ENCODE peak calls at places on chromosomes 13 and 19, in four cellular contexts. W, R, Y and M are unnamed samples. For H3K36me3, the result is how much of the 10 kb centered on the place peaks cover.

GRCh38 chr19:42254083-42254849 is 662 bp downstream of the ERF start:
- DNase-seq in W (peak), R (peak), Y (peak), M (no peak)

GRCh38 chr13:103515410-103515809 is 449.2 kb upstream of the SLC10A2 start:
- DNase-seq in W (no peak), R (no peak), Y (no peak), M (no peak)

GRCh38 chr13:33080962-33081655 is 64.9 kb downstream of the KL start:
- DNase-seq in W (peak), R (no peak), Y (no peak), M (no peak)

GRCh38 chr19:46493236-46494114 is 2.2 kb downstream of the PNMA8B start:
- DNase-seq in W (peak), R (peak), Y (no peak), M (no peak)

GRCh38 chr13:84137292-84137691 is 255.0 kb upstream of the SLITRK1 start:
- DNase-seq in W (no peak), R (no peak), Y (no peak), M (no peak)

GRCh38 chr13:49517461-49517860 is 21.7 kb downstream of the PHF11 start:
- DNase-seq in W (no peak), R (peak), Y (no peak), M (no peak)

GRCh38 chr19:50537769-50538230 is 24.1 kb upstream of the ASPDH start:
- DNase-seq in W (peak), R (peak), Y (peak), M (peak)

GRCh38 chr19:1468274-1469199 is 10.5 kb downstream of the C19orf25 start:
- DNase-seq in W (peak), R (peak), Y (no peak), M (no peak)

GRCh38 chr19:7932276-7932929 is 6.5 kb upstream of the CTXN1 start:
- DNase-seq in W (no peak), R (no peak), Y (no peak), M (no peak)

GRCh38 chr19:50649433-50650391 is at the start of gene C19orf81:
- DNase-seq in W (peak), R (no peak), Y (no peak), M (no peak)

GRCh38 chr13:26300140-26300539 is 46.2 kb downstream of the CDK8 start:
- DNase-seq in W (peak), R (no peak), Y (no peak), M (no peak)

GRCh38 chr19:2327773-2328400 is 499 bp downstream of the LSM7 start:
- DNase-seq in W (peak), R (peak), Y (peak), M (no peak)

GRCh38 chr19:11995174-11995573 is 30.3 kb downstream of the ZNF763 start:
- DNase-seq in W (peak), R (no peak), Y (no peak), M (no peak)

GRCh38 chr13:94596575-94596971 is 621 bp upstream of the TGDS start:
- DNase-seq in W (no peak), R (no peak), Y (peak), M (no peak)

GRCh38 chr19:41442473-41443360 is at the start of gene ERICH4:
- DNase-seq in W (no peak), R (no peak), Y (no peak), M (no peak)

GRCh38 chr13:65892859-65893258 is 1337.3 kb downstream of the PCDH9 start:
- DNase-seq in W (no peak), R (no peak), Y (no peak), M (no peak)

GRCh38 chr13:74774252-74774651 is 640.0 kb upstream of the KLF12 start:
- DNase-seq in W (peak), R (no peak), Y (no peak), M (no peak)

GRCh38 chr19:28294395-28294794 is 918.6 kb downstream of the UQCRFS1 start:
- DNase-seq in W (peak), R (no peak), Y (peak), M (no peak)

GRCh38 chr19:15936173-15936572 is 1.8 kb upstream of the CYP4F11 start:
- DNase-seq in W (no peak), R (no peak), Y (no peak), M (no peak)

GRCh38 chr13:35978607-35979316 is 152.4 kb downstream of the DCLK1 start:
- DNase-seq in W (peak), R (no peak), Y (peak), M (no peak)

GRCh38 chr19:8367327-8368001 is 3.5 kb downstream of the ANGPTL4 start:
- DNase-seq in W (peak), R (peak), Y (peak), M (peak)

GRCh38 chr19:13463296-13463695 is 43.0 kb downstream of the CACNA1A start:
- DNase-seq in W (peak), R (no peak), Y (no peak), M (no peak)

GRCh38 chr13:111917086-111917485 is 149.9 kb upstream of the SOX1 start:
- DNase-seq in W (no peak), R (no peak), Y (no peak), M (no peak)

GRCh38 chr19:6326815-6327214 is 6.6 kb downstream of the ACER1 start:
- DNase-seq in W (no peak), R (no peak), Y (no peak), M (no peak)

GRCh38 chr13:111791131-111791530 is 275.8 kb upstream of the SOX1 start:
- DNase-seq in W (no peak), R (no peak), Y (no peak), M (no peak)

GRCh38 chr19:18562086-18562485 is 4.4 kb downstream of the KXD1 start:
- DNase-seq in W (peak), R (peak), Y (no peak), M (peak)

GRCh38 chr19:18571564-18572344 is at the start of gene UBA52:
- DNase-seq in W (peak), R (peak), Y (peak), M (peak)

GRCh38 chr19:18568367-18568766 is 3.3 kb upstream of the UBA52 start:
- DNase-seq in W (no peak), R (no peak), Y (no peak), M (no peak)

GRCh38 chr19:18566953-18567352 is 4.7 kb upstream of the UBA52 start:
- DNase-seq in W (no peak), R (no peak), Y (no peak), M (no peak)
- H3K36me3 ChIP-seq in W (under half), R (under half), Y (under half), M (half or more)

GRCh38 chr13:30925429-30925828 is 7.0 kb upstream of the TEX26 start:
- DNase-seq in W (no peak), R (no peak), Y (no peak), M (no peak)
- H3K36me3 ChIP-seq in W (half or more), R (under half), Y (under half), M (under half)

DNA sequence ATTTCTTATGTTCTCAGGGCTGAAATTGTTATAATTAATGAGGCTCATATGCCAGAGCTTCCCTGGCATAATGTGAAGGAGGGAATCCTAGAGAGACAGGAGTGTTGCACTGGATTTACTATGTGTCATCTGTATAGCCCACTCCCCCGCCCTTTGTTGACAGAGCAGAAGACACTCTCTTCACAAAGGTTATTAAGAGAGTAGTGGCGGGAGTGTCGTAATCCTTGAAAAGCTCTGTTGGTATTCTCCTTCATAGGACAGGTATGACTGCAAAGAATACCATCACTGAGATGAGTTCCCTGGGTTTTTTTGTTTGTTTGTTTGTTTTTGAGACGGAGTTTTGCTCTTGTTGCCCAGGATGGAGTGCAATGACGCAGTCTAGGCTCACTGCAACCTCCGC is 14.0 kb downstream of the ZNF121 start:
- DNase-seq in W (no peak), R (no peak), Y (no peak), M (no peak)
- H3K36me3 ChIP-seq in W (under half), R (under half), Y (under half), M (under half)

GRCh38 chr13:45975337-45975736 is 77.2 kb downstream of the ZC3H13 start:
- DNase-seq in W (no peak), R (no peak), Y (no peak), M (no peak)

DNA sequence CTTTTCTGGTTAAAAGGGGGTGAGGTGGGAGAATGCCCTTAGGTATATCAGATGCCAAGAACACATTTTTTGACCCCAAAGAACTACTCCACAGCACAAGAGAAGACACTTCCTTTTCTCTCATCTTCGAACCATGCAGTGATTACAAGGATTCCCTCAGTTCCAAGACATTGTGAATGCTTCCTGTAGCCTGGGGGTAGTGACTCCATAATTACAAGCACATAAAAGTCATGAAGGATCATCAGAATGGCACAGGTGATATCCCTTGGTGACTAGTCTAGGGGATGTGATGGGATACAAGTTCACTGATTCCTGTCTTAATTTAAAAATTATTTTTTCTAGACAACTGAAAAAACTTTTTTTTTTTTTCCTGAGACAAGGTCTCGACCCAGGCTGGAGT is 78.0 kb downstream of the ZC3H13 start:
- DNase-seq in W (no peak), R (no peak), Y (no peak), M (no peak)
- H3K36me3 ChIP-seq in W (under half), R (under half), Y (under half), M (under half)

GRCh38 chr19:3527250-3527910 is 11.6 kb upstream of the TEKTIP1 start:
- DNase-seq in W (no peak), R (no peak), Y (no peak), M (no peak)
- H3K36me3 ChIP-seq in W (under half), R (under half), Y (under half), M (half or more)

DNA sequence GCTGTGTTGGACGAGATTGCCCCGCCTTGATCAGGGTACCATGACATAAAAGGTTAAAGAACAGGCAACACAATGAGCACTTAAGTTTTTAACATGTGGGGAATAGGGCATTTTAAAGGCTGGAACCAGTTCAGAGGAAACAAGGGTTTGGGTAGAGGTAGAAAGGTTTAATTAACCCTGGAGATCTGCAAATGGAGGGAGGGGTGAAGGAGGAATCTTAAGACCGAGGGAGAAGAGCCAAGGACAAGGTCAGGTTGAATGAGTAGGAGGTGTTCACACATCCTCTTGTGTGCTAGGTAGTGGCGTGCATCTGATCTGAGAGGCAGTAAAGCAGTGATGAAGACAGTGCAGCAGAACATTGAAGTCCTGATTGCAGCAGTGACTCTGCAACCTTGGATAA is 28.5 kb downstream of the SKA3 start:
- DNase-seq in W (no peak), R (no peak), Y (no peak), M (no peak)
- H3K36me3 ChIP-seq in W (under half), R (under half), Y (under half), M (under half)